ENCODE peak calls at places on chromosomes 13 and 19, in four cellular contexts. K, Y, A and D are unnamed samples.

GRCh38 chr13:65808061-65808460 is 1422.1 kb downstream of the PCDH9 start:
- DNase-seq in K (no peak), Y (no peak), A (no peak), D (no peak)

GRCh38 chr19:38394488-38394887 is 6.0 kb downstream of the SPRED3 start:
- DNase-seq in K (no peak), Y (peak; percentile 30), A (peak; percentile 60), D (peak; percentile 77)

GRCh38 chr13:69109891-69110525 is 997.6 kb upstream of the ATXN8OS start:
- DNase-seq in K (no peak), Y (no peak), A (no peak), D (no peak)

GRCh38 chr13:25179810-25180437 is 7.8 kb upstream of the AMER2 start:
- DNase-seq in K (no peak), Y (no peak), A (no peak), D (no peak)

GRCh38 chr13:26971990-26972888 is 199.4 kb downstream of the USP12 start:
- DNase-seq in K (no peak), Y (no peak), A (peak; percentile 21), D (peak; percentile 50)

GRCh38 chr19:44111910-44112463 is 1.2 kb upstream of the ZNF225 start:
- DNase-seq in K (no peak), Y (no peak), A (peak; percentile 54), D (peak; percentile 80)

GRCh38 chr13:73228546-73228945 is 169.7 kb downstream of the KLF5 start:
- DNase-seq in K (no peak), Y (no peak), A (no peak), D (no peak)

GRCh38 chr13:31160857-31161582 is 684 bp downstream of the HSPH1 start:
- DNase-seq in K (no peak), Y (peak; percentile 36), A (peak; percentile 68), D (no peak)

GRCh38 chr13:33110713-33111413 is 94.6 kb downstream of the KL start:
- DNase-seq in K (no peak), Y (no peak), A (no peak), D (no peak)

GRCh38 chr19:12666305-12667048 is at the start of the genes MAN2B1 and WDR83:
- DNase-seq in K (peak; percentile 97), Y (peak; percentile 63), A (peak; percentile 87), D (no peak)

GRCh38 chr13:65560936-65561335 is 1669.2 kb downstream of the PCDH9 start:
- DNase-seq in K (no peak), Y (no peak), A (no peak), D (no peak)

GRCh38 chr19:15418112-15418587 is 638 bp downstream of the AKAP8L start:
- DNase-seq in K (no peak), Y (no peak), A (no peak), D (no peak)

GRCh38 chr19:41939861-41940442 is 11.7 kb upstream of the ERFL start:
- DNase-seq in K (peak; percentile 93), Y (no peak), A (peak; percentile 82), D (no peak)

GRCh38 chr13:95137096-95137495 is 164.2 kb downstream of the ABCC4 start:
- DNase-seq in K (no peak), Y (no peak), A (no peak), D (no peak)

GRCh38 chr19:45769821-45770191 is 754 bp upstream of the SIX5 start:
- DNase-seq in K (no peak), Y (no peak), A (peak; percentile 52), D (no peak)

GRCh38 chr19:31408460-31409124 is 59.4 kb upstream of the TSHZ3 start:
- DNase-seq in K (no peak), Y (no peak), A (no peak), D (peak; percentile 35)

GRCh38 chr13:46595136-46595917 is 42.4 kb downstream of the LRCH1 start:
- DNase-seq in K (no peak), Y (no peak), A (no peak), D (no peak)

GRCh38 chr19:5782945-5783919 is 1.3 kb downstream of the PRR22 start:
- DNase-seq in K (no peak), Y (no peak), A (no peak), D (no peak)

GRCh38 chr19:44869728-44870470 is 21.2 kb upstream of the TOMM40 start:
- DNase-seq in K (no peak), Y (no peak), A (no peak), D (no peak)

GRCh38 chr13:33125821-33126570 is 109.8 kb downstream of the KL start:
- DNase-seq in K (no peak), Y (no peak), A (no peak), D (peak; percentile 13)

GRCh38 chr19:7636691-7637373 is at the start of gene STXBP2:
- DNase-seq in K (no peak), Y (peak; percentile 92), A (peak; percentile 83), D (no peak)

GRCh38 chr13:67139551-67139950 is 90.6 kb downstream of the PCDH9 start:
- DNase-seq in K (no peak), Y (no peak), A (no peak), D (no peak)

GRCh38 chr19:17942582-17943283 is 9.9 kb downstream of the CCDC124 start:
- DNase-seq in K (no peak), Y (no peak), A (no peak), D (no peak)

GRCh38 chr19:16226184-16226591 is 28.5 kb downstream of the AP1M1 start:
- DNase-seq in K (no peak), Y (no peak), A (no peak), D (no peak)